ENCODE peak calls at places on chromosomes 13 and 19, in four cellular contexts. L, A, G and N are unnamed samples.

GRCh38 chr19:46841458-46842083 is 9.1 kb downstream of the AP2S1 start:
- DNase-seq in A (peak), L (no peak), G (no peak), N (no peak)

GRCh38 chr13:72565893-72566292 is 161.5 kb downstream of the MZT1 start:
- DNase-seq in A (peak), G (no peak), L (peak), N (peak)

GRCh38 chr13:40786568-40786996 is 2.8 kb upstream of the SLC25A15 start:
- DNase-seq in A (peak), G (no peak), L (no peak), N (no peak)

GRCh38 chr19:17972230-17972629 is 5.3 kb downstream of the KCNN1 start:
- DNase-seq in A (no peak), L (no peak), G (no peak), N (no peak)

GRCh38 chr19:49861127-49861526 is 6.2 kb downstream of the PNKP start:
- DNase-seq in A (no peak), L (no peak), G (no peak), N (no peak)

GRCh38 chr13:71880753-71881541 is 13.9 kb upstream of the DACH1 start:
- DNase-seq in L (no peak), G (no peak), A (peak), N (peak)

GRCh38 chr19:4014541-4015491 is 7.3 kb downstream of the PIAS4 start:
- DNase-seq in A (no peak), L (peak), G (no peak), N (peak)

GRCh38 chr13:113407531-113408393 is 43.8 kb upstream of the GRTP1 start:
- DNase-seq in G (no peak), A (no peak), L (peak), N (no peak)

GRCh38 chr19:36604656-36605100 is 435 bp upstream of the ZNF382 start:
- DNase-seq in G (peak), L (peak), A (peak), N (peak)

GRCh38 chr13:98254541-98254940 is 77.5 kb upstream of the RNF113B start:
- DNase-seq in L (no peak), A (no peak), G (no peak), N (no peak)

GRCh38 chr13:75345191-75345590 is 136.8 kb downstream of the TBC1D4 start:
- DNase-seq in G (no peak), L (no peak), A (peak), N (no peak)

GRCh38 chr19:32407004-32407992 is 1.7 kb downstream of the DPY19L3 start:
- DNase-seq in G (no peak), L (no peak), A (peak), N (peak)

GRCh38 chr19:40466219-40467006 is at the start of gene SPTBN4:
- DNase-seq in A (no peak), G (no peak), L (peak), N (no peak)

GRCh38 chr19:32322541-32322940 is 22.9 kb upstream of the ZNF507 start:
- DNase-seq in L (no peak), G (no peak), A (no peak), N (no peak)

GRCh38 chr13:112912726-112913440 is 56.1 kb upstream of the MCF2L start:
- DNase-seq in A (no peak), L (no peak), G (no peak), N (no peak)

GRCh38 chr13:30329009-30329585 is 21.7 kb upstream of the KATNAL1 start:
- DNase-seq in G (no peak), A (no peak), L (no peak), N (no peak)

GRCh38 chr13:20779405-20779804 is 5.6 kb upstream of the EEF1AKMT1 start:
- DNase-seq in L (peak), A (no peak), G (no peak), N (peak)

GRCh38 chr19:51710163-51710562 is 13.6 kb downstream of the HAS1 start:
- DNase-seq in A (no peak), G (no peak), L (no peak), N (no peak)

GRCh38 chr13:111177081-111177711 is 62.1 kb downstream of the ARHGEF7 start:
- DNase-seq in G (peak), L (no peak), A (peak), N (no peak)

GRCh38 chr19:51274037-51274370 is 23.1 kb downstream of the SIGLECL1 start:
- DNase-seq in A (no peak), G (no peak), L (no peak), N (no peak)

GRCh38 chr19:44002212-44002565 is 568 bp upstream of the ZNF230 start:
- DNase-seq in L (no peak), A (no peak), G (no peak), N (no peak)

GRCh38 chr13:49326222-49326917 is 78.6 kb downstream of the CDADC1 start:
- DNase-seq in L (no peak), G (no peak), A (no peak), N (no peak)

GRCh38 chr13:23966221-23966690 is 69.0 kb upstream of the C1QTNF9B start:
- DNase-seq in L (no peak), G (no peak), A (no peak), N (no peak)

GRCh38 chr13:57123660-57124059 is 17.1 kb upstream of the PRR20A start:
- DNase-seq in G (peak), L (no peak), A (no peak), N (no peak)

DNA sequence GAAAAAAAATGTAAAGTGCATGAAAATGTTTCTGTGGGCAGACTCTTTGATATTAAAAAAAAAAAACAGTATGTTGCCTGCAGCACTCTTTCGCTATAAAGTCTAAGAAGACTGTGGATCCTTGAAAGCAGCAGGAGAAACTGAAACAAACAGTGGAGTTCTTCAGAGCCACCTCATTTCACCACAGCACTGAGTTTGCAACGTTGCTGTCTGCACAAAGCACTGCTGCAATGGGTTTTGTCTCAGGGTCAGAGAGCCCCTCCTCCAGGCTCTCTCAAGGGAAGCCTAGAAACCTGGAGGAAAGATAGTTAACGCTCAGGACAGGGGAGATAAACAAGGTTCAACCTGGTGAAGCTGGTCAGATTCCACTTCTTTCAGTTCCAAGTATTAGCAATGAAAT is 248.7 kb downstream of the EFNB2 start:
- DNase-seq in G (no peak), A (no peak), L (peak), N (peak)
- H3K27ac ChIP-seq in G (no peak), A (no peak), L (no peak), N (no peak)

DNA sequence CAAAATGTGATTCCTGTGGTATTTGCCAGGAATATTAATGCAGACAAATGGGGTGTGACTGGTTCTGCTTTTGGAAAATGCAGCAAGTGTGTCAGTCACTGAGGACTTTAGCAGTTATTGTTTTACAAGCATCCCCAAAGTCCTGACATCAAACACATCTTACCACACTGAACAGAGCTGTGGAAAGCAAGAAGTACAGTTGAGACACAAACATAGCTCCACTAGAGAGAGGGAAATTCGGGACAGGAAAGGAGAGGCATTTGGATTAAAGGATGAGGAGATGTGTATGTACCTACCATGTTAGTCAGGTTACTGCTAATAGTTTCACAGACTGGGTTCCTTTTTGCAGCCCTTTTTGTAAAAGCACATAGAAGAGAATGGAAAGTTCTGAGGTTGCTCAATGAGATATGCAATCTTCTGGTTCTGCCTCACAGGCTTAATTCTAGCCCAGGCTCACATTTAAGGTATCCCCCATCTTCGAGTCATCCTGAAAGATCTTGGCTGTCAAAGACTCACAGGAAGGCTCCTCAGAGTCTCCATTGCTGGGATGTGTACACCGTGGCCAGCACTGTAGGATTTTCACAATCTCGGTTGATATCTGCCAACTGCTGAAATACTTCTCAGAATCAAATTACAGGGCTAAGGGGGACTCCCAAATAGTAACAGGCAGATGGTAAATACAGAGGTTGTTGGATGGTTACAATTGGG is 316.6 kb downstream of the DNAJC15 start:
- DNase-seq in G (no peak), L (no peak), A (no peak), N (no peak)
- H3K27ac ChIP-seq in G (no peak), L (no peak), A (no peak), N (no peak)

GRCh38 chr19:11848594-11849263 is at the start of gene ZNF439:
- DNase-seq in L (peak), G (peak), A (peak), N (peak)

GRCh38 chr19:11849264-11849615 is 714 bp downstream of the ZNF439 start:
- DNase-seq in A (no peak), G (no peak), L (no peak), N (no peak)

GRCh38 chr19:11843741-11844140 is 4.8 kb upstream of the ZNF439 start:
- DNase-seq in L (no peak), G (no peak), A (no peak), N (no peak)

GRCh38 chr19:11853358-11853757 is 4.8 kb downstream of the ZNF439 start:
- DNase-seq in A (no peak), L (no peak), G (no peak), N (no peak)

GRCh38 chr19:11848200-11848593 is 329 bp upstream of the ZNF439 start:
- DNase-seq in A (no peak), L (no peak), G (no peak), N (no peak)
- H3K27ac ChIP-seq in A (no peak), L (no peak), G (no peak), N (no peak)

GRCh38 chr19:39428309-39429112 is 7.2 kb downstream of the RPS16 start:
- DNase-seq in G (no peak), L (peak), A (peak), N (peak)

GRCh38 chr19:39427707-39428106 is 8.0 kb downstream of the RPS16 start:
- DNase-seq in G (no peak), L (no peak), A (no peak), N (no peak)

GRCh38 chr19:39432677-39433025 is 3.1 kb downstream of the RPS16 start:
- DNase-seq in G (no peak), A (no peak), L (no peak), N (no peak)

GRCh38 chr19:39433480-39434079 is 2.2 kb downstream of the RPS16 start:
- DNase-seq in L (no peak), G (no peak), A (no peak), N (no peak)

DNA sequence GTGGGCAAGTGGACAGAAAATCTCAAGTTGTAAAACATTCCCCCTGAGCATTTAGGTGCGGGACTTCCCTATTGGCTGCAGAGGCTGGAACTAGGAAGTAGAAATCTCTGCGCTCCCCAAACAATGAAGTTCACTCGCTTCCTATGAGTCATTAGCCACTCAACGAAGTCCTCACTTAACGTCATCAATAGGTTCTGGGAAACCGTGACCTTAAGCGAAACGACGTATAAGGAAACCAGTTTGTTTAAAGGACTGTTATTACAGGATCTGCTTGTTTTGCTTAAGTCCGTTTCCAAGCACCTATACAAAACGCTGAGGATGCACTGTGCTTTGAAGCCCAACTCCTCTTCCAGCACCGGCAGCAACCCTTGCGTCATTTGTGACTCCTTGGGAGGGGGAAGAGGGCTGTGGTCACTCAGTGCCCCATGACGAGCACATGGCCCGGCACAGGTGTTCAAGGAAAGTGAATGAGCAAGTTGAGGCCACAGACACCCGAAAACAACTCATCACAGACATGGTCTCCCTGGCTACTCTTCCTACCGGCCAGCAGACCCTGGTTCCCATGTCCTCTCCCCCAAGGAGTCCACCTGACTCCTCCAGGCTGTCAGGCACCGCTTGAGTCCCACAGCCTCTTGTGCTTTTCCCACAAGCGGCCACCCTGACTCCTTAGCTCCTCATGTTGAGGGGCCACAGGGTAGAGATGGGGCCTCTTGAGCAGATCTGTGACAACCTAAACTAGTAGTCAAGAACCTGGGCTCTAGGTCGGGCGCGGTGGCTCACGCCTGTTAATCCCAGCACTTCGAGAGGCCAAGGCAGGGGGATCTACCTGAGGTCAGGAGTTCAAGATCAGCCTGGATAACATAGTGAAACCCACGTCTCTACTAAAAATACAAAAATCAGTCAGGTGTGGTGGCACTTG is 4.8 kb downstream of the RPS16 start:
- DNase-seq in G (peak), A (peak), L (no peak), N (peak)
- H3K27ac ChIP-seq in G (peak), A (peak), L (peak), N (no peak)

DNA sequence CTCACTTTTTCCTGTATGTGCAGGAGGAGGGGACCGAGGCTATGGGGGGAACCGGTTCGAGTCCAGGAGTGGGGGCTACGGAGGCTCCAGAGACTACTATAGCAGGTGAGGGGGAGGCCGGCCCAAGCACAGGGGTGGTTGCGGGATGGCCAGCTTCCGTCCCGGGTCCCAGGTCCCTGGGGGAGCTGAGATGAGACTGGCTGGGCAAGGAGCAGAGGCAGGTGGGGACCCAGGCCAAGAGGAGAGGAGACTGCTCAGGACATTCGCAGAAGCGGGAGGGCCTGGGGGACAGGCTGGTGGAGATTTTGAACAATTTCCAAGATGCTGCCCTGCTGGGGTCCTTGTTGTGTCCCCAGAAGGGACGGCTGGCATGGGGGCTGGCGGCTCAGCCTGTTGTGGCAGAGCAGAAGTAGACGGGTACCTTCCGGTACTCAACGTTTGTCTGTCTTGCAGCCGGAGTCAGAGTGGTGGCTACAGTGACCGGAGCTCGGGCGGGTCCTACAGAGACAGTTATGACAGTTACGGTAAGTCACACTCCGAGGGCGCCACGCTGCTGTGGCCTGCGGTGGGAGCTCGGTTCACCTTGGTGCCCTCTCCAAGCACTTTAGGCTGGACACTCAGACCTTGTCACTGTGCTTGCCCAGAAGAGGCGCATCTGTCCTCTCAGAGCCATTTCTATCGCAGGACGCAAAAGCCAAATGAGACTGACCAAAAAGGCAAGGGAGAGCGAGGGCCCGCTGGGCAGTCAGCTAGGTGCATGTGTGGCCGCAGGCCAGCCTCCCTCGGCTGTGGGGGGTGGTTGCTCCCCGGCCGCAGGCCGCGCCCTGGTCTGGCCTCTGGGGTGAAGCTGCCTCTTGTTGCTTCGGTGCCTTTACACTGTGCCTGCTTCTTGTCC is 2.6 kb downstream of the CIRBP start:
- DNase-seq in L (no peak), G (no peak), A (no peak), N (no peak)
- H3K27ac ChIP-seq in L (peak), G (peak), A (no peak), N (no peak)